ENCODE peak calls at places on chromosomes 5 and 9, in six cellular contexts. One of them, this sample, is unnamed.

GRCh38 chr5:150279618-150280017 is 10.0 kb downstream of the CAMK2A start:
- DNase-seq in hepatocyte: no peak
- DNase-seq in fibroblast of lung: no peak
- DNase-seq in GM12865: no peak
- DNase-seq in A673: no peak
- DNase-seq in foreskin fibroblast: no peak
- DNase-seq in this sample: no peak

GRCh38 chr5:9479361-9479760 is 66.5 kb downstream of the SEMA5A start:
- DNase-seq in hepatocyte: no peak
- DNase-seq in fibroblast of lung: no peak
- DNase-seq in A673: no peak
- DNase-seq in GM12865: no peak
- DNase-seq in foreskin fibroblast: peak; percentile 89
- DNase-seq in this sample: no peak

GRCh38 chr5:143775258-143775657 is 36.7 kb upstream of the HMHB1 start:
- DNase-seq in foreskin fibroblast: peak; percentile 29
- DNase-seq in A673: peak; percentile 11
- DNase-seq in fibroblast of lung: peak; percentile 66
- DNase-seq in GM12865: peak; percentile 44
- DNase-seq in hepatocyte: no peak
- DNase-seq in this sample: no peak

GRCh38 chr5:59766394-59766793 is 127.1 kb downstream of the PDE4D start:
- DNase-seq in GM12865: no peak
- DNase-seq in fibroblast of lung: peak; percentile 41
- DNase-seq in A673: no peak
- DNase-seq in foreskin fibroblast: no peak
- DNase-seq in hepatocyte: peak; percentile 26
- DNase-seq in this sample: no peak

GRCh38 chr9:129875181-129875611 is 39.9 kb downstream of the USP20 start:
- DNase-seq in foreskin fibroblast: no peak
- DNase-seq in hepatocyte: no peak
- DNase-seq in fibroblast of lung: no peak
- DNase-seq in GM12865: no peak
- DNase-seq in A673: no peak
- DNase-seq in this sample: no peak

GRCh38 chr5:134964359-134965270 is 3.1 kb upstream of the CATSPER3 start:
- DNase-seq in A673: no peak
- DNase-seq in GM12865: no peak
- DNase-seq in hepatocyte: no peak
- DNase-seq in foreskin fibroblast: no peak
- DNase-seq in fibroblast of lung: no peak
- DNase-seq in this sample: no peak

GRCh38 chr5:87027570-87027969 is 240.1 kb upstream of the RASA1 start:
- DNase-seq in fibroblast of lung: no peak
- DNase-seq in GM12865: peak; percentile 42
- DNase-seq in A673: no peak
- DNase-seq in hepatocyte: no peak
- DNase-seq in foreskin fibroblast: no peak
- DNase-seq in this sample: no peak

GRCh38 chr9:138016406-138017187 is 139.0 kb downstream of the CACNA1B start:
- DNase-seq in A673: no peak
- DNase-seq in fibroblast of lung: no peak
- DNase-seq in GM12865: no peak
- DNase-seq in foreskin fibroblast: no peak
- DNase-seq in hepatocyte: no peak
- DNase-seq in this sample: no peak

GRCh38 chr5:124583469-124584350 is 162.7 kb downstream of the ZNF608 start:
- DNase-seq in foreskin fibroblast: peak; percentile 72
- DNase-seq in A673: peak; percentile 23
- DNase-seq in hepatocyte: peak; percentile 56
- DNase-seq in GM12865: peak; percentile 93
- DNase-seq in fibroblast of lung: peak; percentile 88
- DNase-seq in this sample: peak; percentile 72

GRCh38 chr9:18296702-18297531 is 177.0 kb upstream of the ADAMTSL1 start:
- DNase-seq in A673: no peak
- DNase-seq in fibroblast of lung: peak; percentile 5
- DNase-seq in hepatocyte: no peak
- DNase-seq in GM12865: no peak
- DNase-seq in foreskin fibroblast: peak; percentile 16
- DNase-seq in this sample: no peak

GRCh38 chr9:18294229-18294628 is 179.7 kb upstream of the ADAMTSL1 start:
- DNase-seq in GM12865: no peak
- DNase-seq in A673: no peak
- DNase-seq in hepatocyte: no peak
- DNase-seq in fibroblast of lung: no peak
- DNase-seq in foreskin fibroblast: no peak
- DNase-seq in this sample: no peak

GRCh38 chr9:18299449-18299848 is 174.5 kb upstream of the ADAMTSL1 start:
- DNase-seq in foreskin fibroblast: no peak
- DNase-seq in GM12865: no peak
- DNase-seq in hepatocyte: no peak
- DNase-seq in fibroblast of lung: no peak
- DNase-seq in A673: no peak
- DNase-seq in this sample: no peak

DNA sequence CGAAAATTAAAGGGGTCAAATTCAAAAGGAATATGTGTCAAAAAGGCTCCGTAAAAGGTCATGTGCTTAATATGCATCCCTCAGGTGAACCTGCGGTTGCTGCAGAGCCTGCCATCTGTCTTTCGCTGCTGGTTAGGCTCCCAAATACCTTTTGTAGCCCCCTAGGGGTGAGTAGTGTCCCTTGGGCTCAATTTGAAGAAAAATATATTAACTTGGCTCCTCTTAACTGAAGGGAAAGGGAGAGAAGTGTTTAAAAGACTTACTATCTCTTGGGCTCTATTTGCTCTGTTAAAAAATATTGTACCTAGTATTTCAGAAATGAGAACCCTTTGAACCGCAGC is 176.5 kb upstream of the ADAMTSL1 start:
- DNase-seq in fibroblast of lung: no peak
- DNase-seq in GM12865: peak; percentile 5
- DNase-seq in hepatocyte: no peak
- DNase-seq in foreskin fibroblast: no peak
- DNase-seq in A673: no peak
- DNase-seq in this sample: no peak
- TF ChIP-seq CTCF in fibroblast of lung: peak; percentile 28
- TF ChIP-seq CTCF in GM12865: no peak
- TF ChIP-seq CTCF in hepatocyte: peak; percentile 13
- TF ChIP-seq CTCF in foreskin fibroblast: peak; percentile 49
- TF ChIP-seq CTCF in A673: no peak
- TF ChIP-seq CTCF in this sample: no peak

GRCh38 chr9:71223953-71224538 is 102.6 kb upstream of the TRPM3 start:
- DNase-seq in A673: no peak
- DNase-seq in GM12865: no peak
- DNase-seq in foreskin fibroblast: no peak
- DNase-seq in hepatocyte: peak; percentile 16
- DNase-seq in fibroblast of lung: no peak
- DNase-seq in this sample: no peak
- TF ChIP-seq CTCF in A673: no peak
- TF ChIP-seq CTCF in GM12865: no peak
- TF ChIP-seq CTCF in foreskin fibroblast: no peak
- TF ChIP-seq CTCF in hepatocyte: peak; percentile 32
- TF ChIP-seq CTCF in fibroblast of lung: no peak
- TF ChIP-seq CTCF in this sample: no peak

DNA sequence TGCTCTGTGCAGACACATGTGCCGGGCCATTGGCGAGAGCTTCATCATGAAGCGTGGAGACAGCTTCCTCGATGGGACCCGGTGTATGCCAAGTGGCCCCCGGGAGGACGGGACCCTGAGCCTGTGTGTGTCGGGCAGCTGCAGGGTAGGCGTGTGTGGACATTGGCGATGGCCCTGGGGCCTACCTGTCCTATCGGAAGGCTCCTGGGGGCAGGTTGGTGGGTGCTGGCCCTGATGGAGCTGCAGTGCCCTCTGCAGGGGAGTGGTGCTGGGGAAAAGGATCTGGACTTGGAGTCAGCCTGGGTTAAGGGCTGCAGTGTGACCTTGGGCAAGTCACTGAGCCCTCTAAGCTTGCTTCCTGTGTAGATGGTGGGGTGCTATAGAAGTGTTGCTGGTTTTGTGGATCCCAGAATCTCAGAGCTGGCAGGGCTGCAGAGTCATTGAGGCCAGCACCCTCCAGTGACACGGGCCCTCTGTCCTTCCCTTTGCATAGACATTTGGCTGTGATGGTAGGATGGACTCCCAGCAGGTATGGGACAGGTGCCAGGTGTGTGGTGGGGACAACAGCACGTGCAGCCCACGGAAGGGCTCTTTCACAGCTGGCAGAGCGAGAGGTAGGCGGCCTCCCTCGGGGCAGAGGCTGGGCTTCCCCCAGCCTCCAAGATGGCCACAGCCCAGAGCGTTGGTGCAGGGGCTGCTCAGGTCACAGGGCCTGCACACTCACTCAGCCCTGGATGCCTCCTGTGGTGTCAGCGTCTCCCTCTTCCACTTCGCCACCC is 15.8 kb downstream of the ADAMTS13 start:
- DNase-seq in foreskin fibroblast: no peak
- DNase-seq in GM12865: peak; percentile 39
- DNase-seq in A673: no peak
- DNase-seq in hepatocyte: no peak
- DNase-seq in fibroblast of lung: no peak
- DNase-seq in this sample: peak; percentile 69
- TF ChIP-seq CTCF in foreskin fibroblast: peak; percentile 3
- TF ChIP-seq CTCF in GM12865: peak; percentile 52
- TF ChIP-seq CTCF in A673: no peak
- TF ChIP-seq CTCF in hepatocyte: peak; percentile 15
- TF ChIP-seq CTCF in fibroblast of lung: no peak
- TF ChIP-seq CTCF in this sample: peak; percentile 38

GRCh38 chr5:122515709-122516431 is 203.8 kb downstream of the SNCAIP start:
- DNase-seq in GM12865: peak; percentile 58
- DNase-seq in foreskin fibroblast: peak; percentile 59
- DNase-seq in fibroblast of lung: peak; percentile 89
- DNase-seq in A673: peak; percentile 65
- DNase-seq in hepatocyte: peak; percentile 87
- DNase-seq in this sample: peak; percentile 45
- TF ChIP-seq CTCF in GM12865: peak; percentile 66
- TF ChIP-seq CTCF in foreskin fibroblast: peak; percentile 74
- TF ChIP-seq CTCF in fibroblast of lung: peak; percentile 90
- TF ChIP-seq CTCF in A673: peak; percentile 73
- TF ChIP-seq CTCF in hepatocyte: peak; percentile 89
- TF ChIP-seq CTCF in this sample: peak; percentile 67

DNA sequence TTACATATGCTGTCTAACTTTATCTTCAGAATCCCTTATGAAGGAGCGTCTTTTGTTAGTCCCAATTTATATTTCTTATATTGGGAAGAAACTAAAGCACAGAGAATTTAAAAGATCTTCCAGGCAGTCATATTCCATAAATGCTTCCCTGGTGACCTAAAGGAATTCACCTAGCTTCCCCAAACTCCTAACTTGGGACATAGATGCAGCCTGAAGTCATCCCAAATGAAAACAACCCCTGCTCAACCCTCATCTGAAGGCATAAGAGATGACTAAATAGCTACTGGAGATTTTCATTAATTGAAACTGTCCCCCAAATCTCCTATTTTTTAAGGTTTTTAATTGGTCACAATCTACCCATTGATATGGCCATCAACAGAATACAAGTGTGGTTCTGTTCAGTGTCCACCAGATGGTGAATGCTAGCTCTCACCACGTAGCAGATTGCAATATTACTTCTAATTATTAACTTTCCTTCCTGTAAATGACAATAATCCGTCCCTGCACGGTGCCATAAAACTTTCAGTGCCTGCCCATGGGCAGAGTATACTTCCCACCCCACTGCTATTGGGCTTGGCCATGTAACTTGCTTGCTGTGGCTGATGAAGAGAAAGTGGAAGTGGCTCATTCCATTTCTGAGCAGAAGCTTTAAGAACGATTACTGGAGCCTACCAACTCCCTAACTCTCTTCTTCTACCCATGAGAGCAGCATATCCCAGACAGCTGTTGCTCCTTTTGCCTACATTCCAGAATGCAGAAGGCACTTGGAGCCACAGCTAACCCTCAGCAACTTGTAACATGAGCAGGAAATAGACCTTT is 18.7 kb downstream of the PRUNE2 start:
- DNase-seq in GM12865: peak; percentile 64
- DNase-seq in hepatocyte: peak; percentile 38
- DNase-seq in fibroblast of lung: no peak
- DNase-seq in A673: no peak
- DNase-seq in foreskin fibroblast: no peak
- DNase-seq in this sample: no peak
- TF ChIP-seq CTCF in GM12865: no peak
- TF ChIP-seq CTCF in hepatocyte: no peak
- TF ChIP-seq CTCF in fibroblast of lung: no peak
- TF ChIP-seq CTCF in A673: no peak
- TF ChIP-seq CTCF in foreskin fibroblast: peak; percentile 27
- TF ChIP-seq CTCF in this sample: no peak

GRCh38 chr5:153782589-153783238 is 256.0 kb downstream of the FAM114A2 start:
- DNase-seq in foreskin fibroblast: no peak
- DNase-seq in GM12865: no peak
- DNase-seq in A673: no peak
- DNase-seq in fibroblast of lung: no peak
- DNase-seq in hepatocyte: peak; percentile 17
- DNase-seq in this sample: no peak
- TF ChIP-seq CTCF in foreskin fibroblast: no peak
- TF ChIP-seq CTCF in GM12865: no peak
- TF ChIP-seq CTCF in A673: no peak
- TF ChIP-seq CTCF in fibroblast of lung: no peak
- TF ChIP-seq CTCF in hepatocyte: no peak
- TF ChIP-seq CTCF in this sample: no peak